ENCODE peak calls at places on chromosome 13, in eight cellular contexts. D is upper lobe of right lung, P is cardiac muscle cell, K is cardiac fibroblast, R is astrocyte of the spinal cord, V is fibroblast of pulmonary artery, E is heart right ventricle, G is epithelial cell of esophagus. Y is an unnamed sample.

GRCh38 chr13:94716016-94716415 is 3.7 kb upstream of the SOX21 start:
- DNase-seq in K (peak), P (no peak), V (no peak), D (no peak), R (peak), E (no peak), G (no peak), Y (no peak)

GRCh38 chr13:113582841-113583631 is 1.5 kb upstream of the TFDP1 start:
- DNase-seq in P (no peak), K (no peak), E (no peak), V (no peak), G (peak), R (peak), D (peak), Y (no peak)

GRCh38 chr13:92573467-92574057 is 653.0 kb upstream of the GPC6 start:
- DNase-seq in K (peak), G (peak), R (peak), P (peak), E (no peak), V (peak), D (no peak), Y (peak)

GRCh38 chr13:26440111-26440510 is 117.4 kb upstream of the WASF3 start:
- DNase-seq in R (no peak), D (no peak), K (no peak), E (no peak), P (no peak), G (peak), V (no peak), Y (peak)

GRCh38 chr13:41652735-41653361 is 195.5 kb downstream of the RGCC start:
- DNase-seq in R (peak), V (peak), G (peak), P (peak), D (no peak), E (no peak), K (peak), Y (peak)

GRCh38 chr13:61052175-61052574 is 363.5 kb downstream of the PCDH20 start:
- DNase-seq in E (no peak), V (no peak), G (no peak), K (no peak), P (no peak), R (no peak), D (no peak), Y (no peak)

GRCh38 chr13:42990147-42990990 is 1.7 kb downstream of the EPSTI1 start:
- DNase-seq in D (no peak), P (peak), K (peak), R (peak), G (no peak), E (no peak), V (no peak), Y (peak)

GRCh38 chr13:98083507-98083906 is 59.4 kb upstream of the FARP1 start:
- DNase-seq in D (no peak), G (peak), E (no peak), V (peak), P (no peak), K (peak), R (peak), Y (peak)

GRCh38 chr13:24272452-24273161 is 36.8 kb upstream of the C1QTNF9 start:
- DNase-seq in E (peak), D (peak), V (no peak), G (peak), P (no peak), K (no peak), R (peak), Y (no peak)

GRCh38 chr13:30796833-30797601 is 61.7 kb downstream of the ALOX5AP start:
- DNase-seq in P (no peak), K (peak), D (no peak), R (peak), G (peak), V (peak), E (no peak), Y (peak)

GRCh38 chr13:97298816-97299215 is 76.7 kb downstream of the MBNL2 start:
- DNase-seq in E (no peak), V (no peak), D (no peak), K (no peak), G (no peak), R (peak), P (no peak), Y (peak)

GRCh38 chr13:48263196-48263595 is 30.2 kb downstream of the ITM2B start:
- DNase-seq in D (no peak), P (no peak), V (no peak), E (no peak), R (no peak), G (peak), K (no peak), Y (no peak)

GRCh38 chr13:80173224-80173623 is 167.7 kb downstream of the SPRY2 start:
- DNase-seq in R (no peak), V (no peak), K (no peak), E (no peak), P (no peak), D (no peak), G (peak), Y (no peak)

GRCh38 chr13:80695841-80696240 is 354.9 kb upstream of the SPRY2 start:
- DNase-seq in R (no peak), K (peak), V (peak), E (no peak), D (no peak), P (peak), G (no peak), Y (no peak)

GRCh38 chr13:36965767-36966166 is 33.4 kb downstream of the ALG5 start:
- DNase-seq in E (no peak), K (peak), P (no peak), V (peak), G (peak), D (no peak), R (peak), Y (peak)

GRCh38 chr13:108957369-108958012 is 328.1 kb downstream of the MYO16 start:
- DNase-seq in P (no peak), V (peak), G (peak), K (peak), E (no peak), R (peak), D (no peak), Y (peak)

GRCh38 chr13:104171132-104171531 is 1104.9 kb upstream of the SLC10A2 start:
- DNase-seq in E (no peak), D (no peak), V (no peak), R (no peak), G (no peak), K (no peak), P (no peak), Y (no peak)

GRCh38 chr13:77299587-77299986 is 27.3 kb downstream of the MYCBP2 start:
- DNase-seq in D (no peak), E (no peak), P (no peak), V (no peak), G (no peak), R (no peak), K (no peak), Y (no peak)

GRCh38 chr13:36543671-36544070 is 111.4 kb downstream of the CCNA1 start:
- DNase-seq in P (peak), R (no peak), D (no peak), E (no peak), G (no peak), K (no peak), V (peak), Y (no peak)

GRCh38 chr13:78265098-78265497 is 338.3 kb downstream of the POU4F1 start:
- DNase-seq in G (no peak), V (no peak), D (no peak), E (no peak), R (no peak), K (no peak), P (no peak), Y (no peak)

GRCh38 chr13:88824218-88824617 is 1153.0 kb downstream of the SLITRK5 start:
- DNase-seq in P (no peak), D (no peak), V (no peak), K (no peak), E (no peak), R (no peak), G (no peak), Y (no peak)

GRCh38 chr13:28718538-28719226 is at the start of gene SLC46A3:
- DNase-seq in P (peak), V (peak), D (peak), K (peak), G (peak), E (peak), R (peak), Y (peak)

GRCh38 chr13:113589961-113590339 is 5.4 kb downstream of the TFDP1 start:
- DNase-seq in P (no peak), G (no peak), R (no peak), E (no peak), K (no peak), D (peak), V (no peak), Y (no peak)

GRCh38 chr13:41213316-41213715 is 18.9 kb upstream of the KBTBD7 start:
- DNase-seq in V (no peak), R (no peak), P (no peak), G (no peak), K (no peak), D (no peak), E (no peak), Y (no peak)

GRCh38 chr13:48615017-48615416 is 38.7 kb upstream of the CYSLTR2 start:
- DNase-seq in R (no peak), V (peak), P (no peak), E (no peak), G (no peak), K (no peak), D (no peak), Y (no peak)

DNA sequence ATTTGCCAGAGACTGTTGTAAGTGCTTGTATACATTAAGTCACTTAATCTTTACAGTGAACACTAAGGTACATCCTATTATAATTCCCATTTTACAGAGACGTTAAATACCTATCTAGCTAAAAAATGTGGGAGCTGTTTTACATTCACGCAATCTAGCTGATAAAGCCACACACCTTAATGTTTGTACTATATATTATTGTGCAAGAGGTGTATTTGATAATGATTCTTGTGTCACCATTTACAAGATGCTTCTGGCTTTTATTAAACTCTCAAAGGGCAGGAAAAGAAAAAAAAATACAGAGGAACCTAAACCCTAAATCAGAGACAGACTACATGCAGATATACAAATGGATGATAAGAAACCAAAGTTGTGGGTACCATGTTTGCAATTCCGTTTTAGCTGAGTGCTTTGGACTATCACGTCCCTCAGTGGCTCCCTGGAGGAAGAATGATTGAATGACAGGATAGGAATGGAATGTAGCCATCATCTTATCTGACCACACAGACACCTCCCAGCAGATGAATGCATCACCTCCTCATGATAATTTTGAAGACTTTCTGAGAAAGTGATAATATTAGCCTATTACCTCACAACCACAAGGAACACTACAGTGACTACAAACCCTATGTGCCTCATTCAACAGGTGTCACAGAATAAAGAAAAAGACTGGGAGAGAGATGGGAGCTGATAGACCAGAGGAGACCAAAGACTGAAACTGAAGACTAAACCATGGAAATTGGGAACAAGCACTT is 230.5 kb upstream of the SERP2 start:
- DNase-seq in V (peak), D (no peak), R (peak), E (no peak), P (no peak), K (no peak), G (peak), Y (peak)
- H3K4me3 ChIP-seq in V (peak), D (peak), R (no peak), E (peak), P (peak), K (no peak), G (peak), Y (no peak)

DNA sequence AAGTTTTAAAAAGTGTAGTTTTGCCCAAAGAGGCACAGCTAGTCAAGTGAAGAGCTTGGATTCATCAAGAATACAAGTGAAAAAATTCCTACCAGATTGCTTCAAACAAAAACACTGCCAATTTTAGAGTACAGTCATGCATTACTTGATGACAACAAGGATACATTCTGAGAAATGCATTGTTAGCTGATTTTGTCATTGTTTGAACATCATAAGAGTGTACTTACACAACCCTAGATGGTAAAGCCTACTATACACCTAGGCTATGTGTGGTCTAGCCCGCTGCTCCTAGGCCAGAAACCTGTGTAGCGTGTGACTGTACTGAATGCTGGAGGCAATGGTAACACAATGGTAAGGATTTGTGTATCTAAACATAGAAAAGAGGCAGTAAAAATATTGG is 41.1 kb downstream of the TMTC4 start:
- DNase-seq in E (no peak), V (peak), R (peak), P (no peak), G (peak), K (peak), D (no peak), Y (peak)
- TF ChIP-seq CTCF in E (no peak), V (no peak), R (no peak), P (no peak), G (no peak), K (no peak), D (no peak), Y (no peak)

DNA sequence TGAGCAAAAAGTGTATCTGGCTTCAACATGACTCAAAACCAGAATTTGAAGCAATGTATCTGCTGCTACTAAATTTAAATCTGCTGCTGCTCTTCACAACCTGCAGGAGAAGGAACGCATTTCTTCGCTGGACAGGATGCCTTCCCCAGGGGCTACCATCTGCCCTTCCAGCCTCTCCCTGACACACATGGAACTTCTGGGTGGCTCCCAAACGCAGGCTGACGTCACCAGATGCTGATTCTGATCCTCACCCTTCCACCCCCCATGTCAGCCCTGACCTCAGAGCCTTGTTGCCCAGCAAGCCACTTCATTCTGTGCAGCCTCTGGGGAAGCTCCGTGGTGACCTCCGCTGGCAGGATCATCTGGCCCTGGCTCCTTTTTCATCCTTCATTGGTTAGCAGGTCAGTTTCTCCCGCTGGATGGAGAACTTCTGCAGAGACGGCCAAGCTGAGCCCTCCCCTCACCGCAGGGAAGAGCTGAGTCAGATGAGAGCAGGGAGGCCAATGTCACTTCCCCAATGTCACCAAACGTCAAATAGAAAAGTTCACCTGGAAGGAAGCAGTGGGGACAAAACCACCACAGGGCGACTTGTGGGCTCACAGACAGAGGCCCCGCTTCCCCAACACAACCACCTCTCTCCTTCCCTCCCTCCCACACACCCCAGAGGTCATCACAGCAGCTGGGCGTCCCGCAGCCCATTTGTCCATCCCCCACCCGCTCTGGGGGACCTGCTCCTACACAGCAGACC is 14.0 kb upstream of the RAB20 start:
- DNase-seq in V (peak), G (no peak), K (peak), P (peak), R (no peak), E (peak), D (peak), Y (peak)
- H3K4me3 ChIP-seq in V (no peak), G (no peak), K (no peak), P (no peak), R (no peak), E (no peak), D (no peak), Y (no peak)

DNA sequence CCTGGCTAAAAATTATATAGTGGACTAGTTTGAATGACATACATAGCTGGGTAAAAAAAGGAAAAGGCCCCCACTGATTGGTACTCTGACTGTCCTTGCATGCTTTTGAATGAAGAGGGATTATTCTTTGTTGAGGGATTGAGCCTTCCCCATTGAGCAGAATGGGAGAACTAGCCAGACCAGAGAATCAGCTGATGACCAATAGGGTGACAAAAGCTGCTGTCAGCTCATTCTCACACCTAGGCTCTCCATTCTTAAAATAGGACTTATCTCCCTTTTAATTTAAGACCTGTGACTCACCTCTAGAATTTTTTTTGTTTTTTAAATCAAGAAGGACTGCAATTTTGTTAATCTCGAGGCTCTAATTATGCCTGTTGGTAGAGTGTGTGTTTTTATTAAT is 79.3 kb downstream of the CRYL1 start:
- DNase-seq in D (no peak), K (no peak), E (no peak), G (peak), V (no peak), P (no peak), R (no peak), Y (no peak)
- TF ChIP-seq CTCF in D (no peak), K (no peak), E (no peak), G (no peak), V (no peak), P (no peak), R (no peak), Y (no peak)

GRCh38 chr13:49789961-49790360 is 2.5 kb downstream of the KPNA3 start:
- DNase-seq in V (no peak), R (no peak), P (no peak), G (no peak), D (no peak), K (no peak), E (no peak), Y (no peak)
- H3K4me3 ChIP-seq in V (no peak), R (no peak), P (no peak), G (no peak), D (no peak), K (no peak), E (no peak), Y (no peak)

GRCh38 chr13:102658678-102659077 is 36.2 kb downstream of the METTL21C start:
- DNase-seq in E (no peak), K (no peak), V (no peak), P (no peak), R (no peak), G (no peak), D (peak), Y (no peak)

GRCh38 chr13:102654786-102655185 is 40.1 kb downstream of the METTL21C start:
- DNase-seq in E (no peak), P (no peak), V (no peak), K (no peak), D (no peak), R (no peak), G (no peak), Y (no peak)

GRCh38 chr13:102659168-102659713 is 35.6 kb downstream of the METTL21C start:
- DNase-seq in V (no peak), R (no peak), K (no peak), G (no peak), E (no peak), D (no peak), P (no peak), Y (no peak)

GRCh38 chr13:102651892-102652291 is 43.0 kb downstream of the METTL21C start:
- DNase-seq in D (no peak), P (no peak), V (peak), G (peak), E (no peak), R (peak), K (peak), Y (peak)

DNA sequence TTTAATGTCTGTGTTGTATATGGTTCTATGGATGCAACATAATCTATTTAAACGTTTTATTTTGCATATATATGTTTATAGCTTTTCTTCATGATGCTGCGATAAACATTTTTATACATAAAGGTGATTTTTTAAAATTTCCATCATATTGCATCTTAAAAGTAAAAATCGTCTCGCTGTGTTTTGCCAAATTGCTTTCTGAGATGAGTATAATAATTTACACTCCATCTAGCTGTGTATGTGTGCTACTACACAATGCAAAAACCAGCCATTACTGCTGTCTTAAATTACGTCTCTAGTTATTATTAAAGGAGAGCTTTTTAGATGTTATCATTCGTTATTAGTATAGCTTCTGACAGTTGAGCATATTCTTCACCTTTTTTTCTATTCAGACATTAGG is 37.2 kb downstream of the METTL21C start:
- DNase-seq in P (no peak), D (no peak), E (no peak), R (no peak), V (no peak), K (no peak), G (no peak), Y (no peak)
- TF ChIP-seq CTCF in P (peak), D (no peak), E (peak), R (peak), V (peak), K (peak), G (no peak), Y (peak)

Y was measured in fibroblast of the aortic adventitia.